ENCODE peak calls at places on chromosome 10, in four cellular contexts. One of them, this sample, is unnamed.

GRCh38 chr10:60708666-60709065 is 69.6 kb upstream of the CDK1 start:
- DNase-seq in K562: no peak
- DNase-seq in GM12878: no peak
- DNase-seq in SK-N-SH: no peak
- DNase-seq in this sample: no peak

GRCh38 chr10:7478727-7479457 is 68.1 kb upstream of the SFMBT2 start:
- DNase-seq in K562: no peak
- DNase-seq in GM12878: no peak
- DNase-seq in SK-N-SH: no peak
- DNase-seq in this sample: no peak

GRCh38 chr10:120507651-120508050 is 50.6 kb downstream of the PLPP4 start:
- DNase-seq in K562: no peak
- DNase-seq in GM12878: no peak
- DNase-seq in SK-N-SH: no peak
- DNase-seq in this sample: no peak

GRCh38 chr10:12902135-12902572 is 99.4 kb downstream of the CCDC3 start:
- DNase-seq in K562: peak; percentile 69
- DNase-seq in GM12878: peak; percentile 4
- DNase-seq in SK-N-SH: peak; percentile 83
- DNase-seq in this sample: peak; percentile 61

GRCh38 chr10:62153191-62153590 is 115.5 kb downstream of the RTKN2 start:
- DNase-seq in K562: no peak
- DNase-seq in GM12878: no peak
- DNase-seq in SK-N-SH: no peak
- DNase-seq in this sample: no peak

GRCh38 chr10:86211691-86212390 is 154.8 kb downstream of the GRID1 start:
- DNase-seq in K562: no peak
- DNase-seq in GM12878: no peak
- DNase-seq in SK-N-SH: no peak
- DNase-seq in this sample: no peak

GRCh38 chr10:35347899-35348608 is 11.7 kb downstream of the CCNY start:
- DNase-seq in K562: no peak
- DNase-seq in GM12878: no peak
- DNase-seq in SK-N-SH: no peak
- DNase-seq in this sample: no peak

GRCh38 chr10:4353059-4353655 is 472.9 kb upstream of the AKR1E2 start:
- DNase-seq in K562: no peak
- DNase-seq in GM12878: no peak
- DNase-seq in SK-N-SH: no peak
- DNase-seq in this sample: no peak

GRCh38 chr10:83122336-83122735 is 1017.0 kb upstream of the GHITM start:
- DNase-seq in K562: no peak
- DNase-seq in GM12878: no peak
- DNase-seq in SK-N-SH: no peak
- DNase-seq in this sample: no peak

GRCh38 chr10:123512881-123513822 is 153.0 kb upstream of the GPR26 start:
- DNase-seq in K562: no peak
- DNase-seq in GM12878: no peak
- DNase-seq in SK-N-SH: peak; percentile 55
- DNase-seq in this sample: no peak

GRCh38 chr10:126013489-126014281 is 117.3 kb downstream of the FANK1 start:
- DNase-seq in K562: peak; percentile 7
- DNase-seq in GM12878: no peak
- DNase-seq in SK-N-SH: no peak
- DNase-seq in this sample: peak; percentile 51

GRCh38 chr10:59300386-59300785 is 62.0 kb downstream of the FAM13C start:
- DNase-seq in K562: no peak
- DNase-seq in GM12878: no peak
- DNase-seq in SK-N-SH: no peak
- DNase-seq in this sample: no peak

GRCh38 chr10:80265740-80266512 is 23.5 kb downstream of the MAT1A start:
- DNase-seq in K562: no peak
- DNase-seq in GM12878: no peak
- DNase-seq in SK-N-SH: no peak
- DNase-seq in this sample: no peak

GRCh38 chr10:46330881-46331280 is 44.1 kb downstream of the ANTXRL start:
- DNase-seq in K562: no peak
- DNase-seq in GM12878: no peak
- DNase-seq in SK-N-SH: no peak
- DNase-seq in this sample: no peak

GRCh38 chr10:86308056-86308455 is 58.5 kb downstream of the GRID1 start:
- DNase-seq in K562: no peak
- DNase-seq in GM12878: no peak
- DNase-seq in SK-N-SH: no peak
- DNase-seq in this sample: no peak

GRCh38 chr10:72140174-72140573 is 51.8 kb upstream of the SPOCK2 start:
- DNase-seq in K562: no peak
- DNase-seq in GM12878: no peak
- DNase-seq in SK-N-SH: no peak
- DNase-seq in this sample: no peak

GRCh38 chr10:7795605-7796004 is 7.6 kb downstream of the ATP5F1C start:
- DNase-seq in K562: peak; percentile 41
- DNase-seq in GM12878: no peak
- DNase-seq in SK-N-SH: peak; percentile 20
- DNase-seq in this sample: no peak

GRCh38 chr10:51092402-51092801 is 18.1 kb downstream of the PRKG1 start:
- DNase-seq in K562: no peak
- DNase-seq in GM12878: no peak
- DNase-seq in SK-N-SH: no peak
- DNase-seq in this sample: no peak

GRCh38 chr10:48750991-48751390 is 66.3 kb downstream of the WDFY4 start:
- DNase-seq in K562: no peak
- DNase-seq in GM12878: no peak
- DNase-seq in SK-N-SH: no peak
- DNase-seq in this sample: no peak
- TF ChIP-seq MAX in K562: no peak
- TF ChIP-seq MAX in GM12878: no peak
- TF ChIP-seq MAX in SK-N-SH: no peak
- TF ChIP-seq MAX in this sample: no peak

GRCh38 chr10:73561192-73561591 is 29.9 kb downstream of the USP54 start:
- DNase-seq in K562: no peak
- DNase-seq in GM12878: no peak
- DNase-seq in SK-N-SH: no peak
- DNase-seq in this sample: no peak
- TF ChIP-seq RCOR1 in K562: no peak
- TF ChIP-seq RCOR1 in GM12878: no peak
- TF ChIP-seq RCOR1 in SK-N-SH: no peak
- TF ChIP-seq RCOR1 in this sample: no peak

GRCh38 chr10:122435212-122435827 is 19.1 kb upstream of the ARMS2 start:
- DNase-seq in K562: peak; percentile 23
- DNase-seq in GM12878: no peak
- DNase-seq in SK-N-SH: peak; percentile 47
- DNase-seq in this sample: peak; percentile 36
- TF ChIP-seq MAX in K562: no peak
- TF ChIP-seq MAX in GM12878: no peak
- TF ChIP-seq MAX in SK-N-SH: no peak
- TF ChIP-seq MAX in this sample: no peak

DNA sequence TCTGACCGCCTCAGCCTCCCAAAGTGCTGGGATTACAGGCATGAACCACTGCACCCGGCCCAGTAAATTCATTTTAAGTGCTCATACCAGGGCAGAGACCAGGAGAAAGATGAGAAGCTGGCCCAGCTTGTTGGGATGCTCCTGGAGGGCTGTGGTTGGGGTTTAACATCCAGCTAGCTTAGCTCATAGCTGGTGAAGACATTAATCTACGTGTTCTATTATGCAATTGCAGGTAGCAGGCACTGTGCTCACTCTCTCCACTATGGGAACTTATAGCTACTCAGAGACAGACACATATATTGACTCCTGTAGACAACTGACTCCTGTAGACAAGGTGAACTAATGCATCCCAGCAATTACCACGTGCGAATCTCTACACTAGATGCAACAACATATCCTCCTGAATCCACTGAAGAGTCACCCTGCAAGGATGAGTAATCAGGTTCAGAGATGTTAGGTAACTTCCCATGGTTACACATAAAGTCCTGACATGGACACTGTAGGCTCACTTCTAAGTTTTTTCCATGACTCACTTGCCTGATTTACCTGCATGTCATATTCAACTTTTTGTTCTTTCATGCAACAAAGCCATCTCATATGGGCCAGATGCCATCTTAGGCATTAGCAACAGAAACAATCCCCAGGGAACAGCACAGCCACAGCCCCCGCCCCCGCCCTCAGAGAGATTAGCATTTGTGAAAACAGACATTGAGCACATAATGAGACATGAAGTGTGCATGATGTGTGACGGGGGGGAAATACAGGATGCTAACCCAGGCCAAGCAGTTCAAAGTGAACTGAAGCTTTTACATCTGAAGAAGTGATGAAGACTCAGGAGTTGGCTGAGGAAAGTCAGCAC is 37.2 kb downstream of the ERLIN1 start:
- DNase-seq in K562: no peak
- DNase-seq in GM12878: peak; percentile 61
- DNase-seq in SK-N-SH: no peak
- DNase-seq in this sample: peak; percentile 37
- TF ChIP-seq RCOR1 in K562: no peak
- TF ChIP-seq RCOR1 in GM12878: no peak
- TF ChIP-seq RCOR1 in SK-N-SH: no peak
- TF ChIP-seq RCOR1 in this sample: no peak

GRCh38 chr10:9147475-9147874 is 1093.0 kb downstream of the GATA3 start:
- DNase-seq in K562: no peak
- DNase-seq in GM12878: no peak
- DNase-seq in SK-N-SH: no peak
- DNase-seq in this sample: no peak
- TF ChIP-seq MAX in K562: no peak
- TF ChIP-seq MAX in GM12878: no peak
- TF ChIP-seq MAX in SK-N-SH: no peak
- TF ChIP-seq MAX in this sample: no peak

DNA sequence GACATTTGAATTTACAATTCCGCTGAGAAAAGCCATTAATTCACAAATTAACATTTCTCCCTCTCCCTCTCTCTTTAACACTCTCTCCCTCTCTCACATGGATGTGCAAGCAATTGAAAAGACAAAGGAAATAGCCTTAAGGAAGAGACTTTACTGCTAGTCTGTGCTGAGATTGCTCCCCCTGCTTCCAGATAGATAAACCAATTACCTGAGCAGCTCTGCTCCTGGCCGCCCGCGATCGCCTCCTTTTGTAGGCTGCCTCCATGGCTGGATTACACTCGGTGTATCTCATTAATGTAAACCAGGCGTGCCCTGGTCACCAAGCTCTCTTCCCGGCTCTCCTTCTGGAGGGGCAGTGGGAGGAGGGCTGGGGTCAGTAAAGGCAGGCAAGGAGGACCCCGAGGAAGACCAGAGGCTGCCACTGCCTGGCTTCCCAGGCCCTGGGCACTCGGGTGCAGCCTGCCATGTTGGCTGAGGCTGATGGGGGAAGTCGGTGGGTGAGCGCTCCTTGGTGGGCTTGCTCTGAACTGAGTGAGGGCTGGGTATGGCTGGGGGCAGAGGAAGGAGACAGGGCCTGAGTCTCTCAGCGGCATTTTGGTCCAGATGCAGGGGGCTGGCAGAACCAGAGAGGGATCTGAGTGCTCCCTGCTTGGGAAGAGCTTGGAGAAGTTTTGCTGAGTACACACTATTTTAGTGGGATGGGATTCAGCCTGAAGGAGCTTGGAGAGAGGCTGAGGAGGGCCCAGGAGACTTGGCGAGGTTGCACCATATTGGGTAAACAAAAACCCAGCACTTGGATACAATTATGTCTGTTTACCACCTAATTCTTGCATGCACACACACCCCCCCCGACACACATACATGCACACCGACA is 42.9 kb downstream of the PAX2 start:
- DNase-seq in K562: no peak
- DNase-seq in GM12878: no peak
- DNase-seq in SK-N-SH: peak; percentile 77
- DNase-seq in this sample: no peak
- TF ChIP-seq RCOR1 in K562: no peak
- TF ChIP-seq RCOR1 in GM12878: no peak
- TF ChIP-seq RCOR1 in SK-N-SH: no peak
- TF ChIP-seq RCOR1 in this sample: no peak

GRCh38 chr10:111435871-111436270 is 359.0 kb downstream of the ADRA2A start:
- DNase-seq in K562: no peak
- DNase-seq in GM12878: no peak
- DNase-seq in SK-N-SH: no peak
- DNase-seq in this sample: no peak
- TF ChIP-seq MAX in K562: no peak
- TF ChIP-seq MAX in GM12878: no peak
- TF ChIP-seq MAX in SK-N-SH: no peak
- TF ChIP-seq MAX in this sample: no peak

DNA sequence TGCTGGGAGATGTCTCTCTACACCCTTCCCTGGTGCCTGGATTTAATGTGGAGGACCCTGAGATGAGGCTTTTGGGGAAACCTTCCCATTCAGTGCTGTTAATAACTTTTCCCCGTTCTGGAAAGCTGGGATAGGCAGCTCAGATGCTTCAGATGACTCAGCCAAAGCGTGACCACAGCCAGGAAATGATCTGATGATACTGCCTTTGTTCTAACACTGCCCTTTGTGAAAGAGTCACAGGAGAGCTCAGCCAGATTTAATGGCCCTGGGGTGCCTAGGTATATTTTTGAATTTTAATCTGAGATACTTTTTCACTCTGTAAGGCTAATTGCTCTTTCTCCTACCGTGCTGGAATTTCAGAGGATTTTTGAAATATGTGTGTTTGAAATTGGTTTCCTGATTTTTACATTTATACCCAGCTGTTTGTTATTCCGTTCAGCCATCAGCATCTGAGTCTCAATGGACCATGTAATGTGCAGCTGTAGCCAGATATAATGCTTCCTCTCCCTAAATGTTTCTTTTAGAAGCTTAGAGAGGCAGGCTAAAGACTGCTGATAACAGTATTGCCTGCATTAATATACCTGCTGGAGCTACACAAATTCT is 17.7 kb downstream of the CELF2 start:
- DNase-seq in K562: no peak
- DNase-seq in GM12878: no peak
- DNase-seq in SK-N-SH: no peak
- DNase-seq in this sample: no peak
- TF ChIP-seq RCOR1 in K562: no peak
- TF ChIP-seq RCOR1 in GM12878: no peak
- TF ChIP-seq RCOR1 in SK-N-SH: no peak
- TF ChIP-seq RCOR1 in this sample: no peak